ENCODE peak calls at places on chromosomes 5 and 9, in five cellular contexts. W is left ventricle myocardium inferior, S is HCT116, B is upper lobe of left lung, C is WERI-Rb-1. G is an unnamed sample.

GRCh38 chr9:78115073-78115472 is 83.5 kb upstream of the GNAQ start:
- DNase-seq in B (no peak), W (no peak), S (no peak), C (no peak), G (no peak)

GRCh38 chr5:40679071-40679997 is at the start of gene PTGER4:
- DNase-seq in W (peak), S (peak), C (peak), B (peak), G (peak)

GRCh38 chr5:41112486-41113455 is 41.6 kb upstream of the MROH2B start:
- DNase-seq in B (no peak), W (no peak), C (no peak), S (no peak), G (no peak)

GRCh38 chr9:93170571-93170970 is 13.4 kb upstream of the WNK2 start:
- DNase-seq in W (no peak), B (no peak), S (no peak), C (no peak), G (no peak)

GRCh38 chr5:1189269-1189668 is 12.1 kb upstream of the SLC6A19 start:
- DNase-seq in B (no peak), C (no peak), W (no peak), S (no peak), G (no peak)

GRCh38 chr5:133921899-133922468 is 46.4 kb downstream of the C5orf15 start:
- DNase-seq in W (no peak), C (peak), S (no peak), B (no peak), G (no peak)

GRCh38 chr9:16535555-16535954 is 334.9 kb downstream of the BNC2 start:
- DNase-seq in S (no peak), C (no peak), W (no peak), B (no peak), G (no peak)

GRCh38 chr5:149962040-149962439 is 1.5 kb downstream of the SLC26A2 start:
- DNase-seq in C (no peak), W (no peak), B (no peak), S (no peak), G (no peak)

GRCh38 chr9:107807183-107807582 is 317.6 kb upstream of the KLF4 start:
- DNase-seq in B (no peak), C (no peak), S (no peak), W (no peak), G (no peak)

GRCh38 chr5:145077028-145077427 is 758.1 kb downstream of the PRELID2 start:
- DNase-seq in C (no peak), S (no peak), B (no peak), W (no peak), G (no peak)

GRCh38 chr5:135980650-135981049 is 25.9 kb upstream of the LECT2 start:
- DNase-seq in W (no peak), S (no peak), C (no peak), B (no peak), G (no peak)

GRCh38 chr9:129932303-129933151 is 97.3 kb downstream of the USP20 start:
- DNase-seq in W (no peak), C (no peak), S (no peak), B (no peak), G (no peak)

GRCh38 chr5:5473224-5473623 is 50.7 kb downstream of the ICE1 start:
- DNase-seq in B (no peak), W (no peak), S (no peak), C (no peak), G (no peak)

GRCh38 chr5:157109744-157110143 is 900 bp upstream of the HAVCR2 start:
- DNase-seq in W (no peak), C (no peak), S (no peak), B (no peak), G (peak)

GRCh38 chr5:40386293-40386692 is 293.4 kb upstream of the PTGER4 start:
- DNase-seq in C (no peak), W (no peak), S (no peak), B (no peak), G (peak)

GRCh38 chr5:112878760-112879159 is 17.7 kb downstream of the SRP19 start:
- DNase-seq in W (no peak), B (no peak), C (no peak), S (peak), G (no peak)

GRCh38 chr9:24899463-24899862 is 353.8 kb upstream of the IZUMO3 start:
- DNase-seq in S (no peak), B (no peak), W (no peak), C (no peak), G (no peak)

GRCh38 chr5:14323466-14323865 is 180.3 kb downstream of the TRIO start:
- DNase-seq in C (no peak), B (no peak), S (no peak), W (no peak), G (no peak)

GRCh38 chr9:129570450-129571297 is 50.2 kb downstream of the C9orf50 start:
- DNase-seq in B (peak), C (no peak), W (peak), S (peak), G (no peak)

GRCh38 chr9:118652935-118653334 is 716.3 kb downstream of the BRINP1 start:
- DNase-seq in S (no peak), B (no peak), W (no peak), C (no peak), G (no peak)

GRCh38 chr5:84016090-84016489 is 295.4 kb upstream of the HAPLN1 start:
- DNase-seq in S (no peak), B (no peak), W (no peak), C (no peak), G (no peak)

GRCh38 chr5:100777680-100778281 is 125.3 kb downstream of the ST8SIA4 start:
- DNase-seq in W (no peak), B (peak), S (peak), C (no peak), G (no peak)

GRCh38 chr5:105506692-105507277 is 1944.2 kb upstream of the NUDT12 start:
- DNase-seq in S (peak), C (peak), W (no peak), B (no peak), G (no peak)

GRCh38 chr5:111772456-111772855 is 15.5 kb upstream of the NREP start:
- DNase-seq in C (peak), S (no peak), B (no peak), W (no peak), G (no peak)
- TF ChIP-seq CTCF in C (no peak), S (no peak), B (no peak), W (no peak), G (no peak)

GRCh38 chr9:28951945-28952344 is 1378.7 kb upstream of the C9orf72 start:
- DNase-seq in S (no peak), W (no peak), B (no peak), C (no peak), G (no peak)
- TF ChIP-seq CTCF in S (peak), W (no peak), B (no peak), C (peak), G (no peak)

GRCh38 chr5:75620184-75620959 is 9.1 kb downstream of the ANKDD1B start:
- DNase-seq in C (no peak), S (no peak), B (no peak), W (no peak), G (no peak)

GRCh38 chr5:75617746-75618352 is 6.6 kb downstream of the ANKDD1B start:
- DNase-seq in W (no peak), B (no peak), C (no peak), S (no peak), G (no peak)

GRCh38 chr5:75623846-75624245 is 12.6 kb downstream of the ANKDD1B start:
- DNase-seq in C (no peak), B (no peak), W (no peak), S (no peak), G (no peak)

GRCh38 chr5:75626959-75627358 is 15.7 kb downstream of the ANKDD1B start:
- DNase-seq in S (no peak), W (no peak), C (no peak), B (no peak), G (no peak)

DNA sequence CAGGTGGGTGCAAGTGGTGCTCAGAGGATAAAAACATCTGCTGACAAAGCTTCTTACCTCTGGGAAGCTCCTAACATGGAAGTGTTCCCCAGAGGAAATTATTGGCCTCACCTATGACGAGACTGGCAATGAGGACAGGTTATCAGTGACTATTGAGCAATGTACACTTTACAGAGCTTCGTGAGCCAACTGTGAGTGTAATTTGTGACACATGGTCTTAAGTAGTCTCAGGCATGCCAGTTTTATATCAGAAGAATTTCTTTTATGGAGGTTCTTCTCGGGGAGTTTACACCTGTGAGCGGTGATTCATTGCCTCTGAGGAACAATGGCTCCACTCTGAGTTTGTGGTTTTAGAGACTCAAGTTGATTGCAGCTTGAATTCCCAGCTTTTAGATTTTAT is 11.3 kb downstream of the ANKDD1B start:
- DNase-seq in S (peak), C (no peak), W (no peak), B (peak), G (no peak)
- TF ChIP-seq CTCF in S (no peak), C (no peak), W (no peak), B (no peak), G (no peak)

GRCh38 chr9:136265561-136266355 is 20.1 kb upstream of the QSOX2 start:
- DNase-seq in C (peak), W (no peak), B (no peak), S (no peak), G (no peak)
- TF ChIP-seq CTCF in C (no peak), W (no peak), B (no peak), S (no peak), G (no peak)

GRCh38 chr5:142246-142810 is 49.0 kb upstream of the LRRC14B start:
- DNase-seq in C (no peak), W (no peak), S (no peak), B (no peak), G (no peak)
- TF ChIP-seq CTCF in C (peak), W (no peak), S (no peak), B (no peak), G (no peak)

GRCh38 chr5:173329370-173330150 is 1.3 kb upstream of the STC2 start:
- DNase-seq in B (no peak), W (no peak), S (peak), C (peak), G (no peak)

GRCh38 chr5:173327084-173327947 is 898 bp downstream of the STC2 start:
- DNase-seq in B (no peak), C (no peak), W (no peak), S (no peak), G (no peak)

GRCh38 chr5:173326501-173326960 is 1.7 kb downstream of the STC2 start:
- DNase-seq in W (no peak), S (no peak), B (no peak), C (no peak), G (no peak)

GRCh38 chr5:173328896-173329369 is 719 bp upstream of the STC2 start:
- DNase-seq in B (no peak), C (peak), S (peak), W (no peak), G (no peak)

GRCh38 chr5:173327948-173328895 is at the start of gene STC2:
- DNase-seq in W (peak), S (peak), C (peak), B (peak), G (no peak)
- TF ChIP-seq CTCF in W (no peak), S (no peak), C (no peak), B (no peak), G (no peak)

GRCh38 chr5:73298251-73299016 is 125.4 kb downstream of the TMEM174 start:
- DNase-seq in S (no peak), W (no peak), B (no peak), C (no peak), G (no peak)

GRCh38 chr5:73296772-73297171 is 123.8 kb downstream of the TMEM174 start:
- DNase-seq in W (no peak), B (no peak), S (no peak), C (no peak), G (no peak)

GRCh38 chr5:73297430-73297829 is 124.4 kb downstream of the TMEM174 start:
- DNase-seq in S (no peak), B (no peak), W (no peak), C (no peak), G (no peak)

GRCh38 chr5:73292816-73293459 is 119.9 kb downstream of the TMEM174 start:
- DNase-seq in S (no peak), B (no peak), W (no peak), C (no peak), G (no peak)

GRCh38 chr5:73295447-73295846 is 122.5 kb downstream of the TMEM174 start:
- DNase-seq in C (peak), W (no peak), B (no peak), S (no peak), G (no peak)
- TF ChIP-seq CTCF in C (peak), W (no peak), B (no peak), S (peak), G (no peak)

GRCh38 chr5:171363846-171364245 is 23.8 kb upstream of the NPM1 start:
- DNase-seq in W (no peak), S (no peak), C (no peak), B (no peak), G (no peak)

GRCh38 chr5:171367424-171368370 is 20.0 kb upstream of the NPM1 start:
- DNase-seq in S (no peak), W (no peak), C (no peak), B (no peak), G (no peak)

GRCh38 chr5:171369056-171369455 is 18.6 kb upstream of the NPM1 start:
- DNase-seq in C (no peak), B (no peak), S (no peak), W (no peak), G (no peak)

GRCh38 chr5:171366645-171367044 is 21.0 kb upstream of the NPM1 start:
- DNase-seq in S (no peak), W (no peak), C (no peak), B (no peak), G (no peak)

DNA sequence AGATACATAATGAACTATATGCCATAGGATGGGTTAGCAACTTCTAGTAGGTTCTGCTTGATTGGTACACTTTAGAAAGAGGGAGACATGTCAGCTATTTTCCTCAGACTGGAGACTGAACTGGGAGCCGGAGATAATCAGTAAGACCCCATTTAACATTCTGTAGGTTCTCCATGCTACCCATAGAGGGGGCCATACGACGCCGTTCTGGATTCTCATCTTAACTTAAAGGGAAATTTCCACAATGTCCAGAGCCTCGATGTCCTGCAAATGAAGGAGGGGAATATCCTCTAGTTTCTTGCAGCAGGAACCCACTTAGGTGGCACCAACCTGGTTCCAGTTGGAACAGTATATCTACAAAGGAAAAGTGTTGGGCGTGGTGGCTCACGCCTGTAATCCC is 22.3 kb upstream of the NPM1 start:
- DNase-seq in B (no peak), W (no peak), C (peak), S (no peak), G (no peak)
- TF ChIP-seq CTCF in B (no peak), W (peak), C (peak), S (peak), G (peak)

GRCh38 chr9:1044643-1045042 is 5.5 kb upstream of the DMRT2 start:
- DNase-seq in C (no peak), B (no peak), S (no peak), W (peak), G (no peak)

GRCh38 chr9:1047605-1048235 is 2.4 kb upstream of the DMRT2 start:
- DNase-seq in B (no peak), S (no peak), W (no peak), C (no peak), G (no peak)

GRCh38 chr9:1046639-1047604 is 3.2 kb upstream of the DMRT2 start:
- DNase-seq in C (no peak), S (no peak), B (no peak), W (no peak), G (no peak)

DNA sequence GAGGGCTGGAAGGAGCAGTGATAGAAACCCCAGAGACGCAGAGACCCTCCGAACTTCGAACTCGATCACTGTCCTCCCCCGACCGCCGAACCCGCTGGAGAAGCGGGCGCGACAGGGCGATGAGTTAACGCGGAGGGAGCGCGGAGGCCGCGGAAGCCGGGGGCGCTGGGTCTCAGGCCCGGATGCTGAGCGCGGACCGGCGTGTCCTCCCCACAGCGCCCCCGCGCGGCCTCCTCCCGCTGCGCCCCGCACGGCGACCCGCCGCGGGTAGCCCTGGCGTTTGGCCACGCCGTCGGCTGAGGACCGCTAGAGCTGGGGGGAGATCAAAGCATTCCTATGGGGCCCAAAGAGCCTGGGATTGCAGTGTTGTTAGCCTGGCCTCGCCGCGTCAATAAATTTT is 7.7 kb upstream of the DMRT2 start:
- DNase-seq in C (peak), S (no peak), B (no peak), W (no peak), G (no peak)
- TF ChIP-seq CTCF in C (peak), S (no peak), B (no peak), W (peak), G (no peak)